ENCODE peak calls at places on chromosomes 1 and 21, in eight cellular contexts. N is fibroblast of the aortic adventitia, X is osteocyte, B is upper lobe of left lung, L is kidney, V is progenitor cell of endocrine pancreas, U is tibial artery, F is LNCaP clone FGC. J is an unnamed sample.

GRCh38 chr1:189315035-189315927 is 1162.4 kb downstream of the BRINP3 start:
- DNase-seq in N (no peak), X (no peak), B (no peak), L (no peak), V (no peak), U (no peak), F (no peak), J (no peak)

GRCh38 chr1:162676087-162676486 is 43.8 kb downstream of the DDR2 start:
- DNase-seq in N (peak; percentile 76), X (no peak), B (no peak), L (no peak), V (no peak), U (peak; percentile 76), F (peak; percentile 19), J (no peak)

GRCh38 chr1:45954401-45954847 is 151.0 kb downstream of the MAST2 start:
- DNase-seq in N (peak; percentile 86), X (no peak), B (no peak), L (no peak), V (no peak), U (no peak), F (peak; percentile 33), J (no peak)

GRCh38 chr1:94871031-94871430 is 50.9 kb downstream of the SLC44A3 start:
- DNase-seq in N (peak; percentile 25), X (no peak), B (no peak), L (no peak), V (no peak), U (no peak), F (no peak), J (no peak)

GRCh38 chr1:171801395-171801990 is 20.0 kb downstream of the METTL13 start:
- DNase-seq in N (peak; percentile 65), X (no peak), B (no peak), L (no peak), V (no peak), U (no peak), F (no peak), J (no peak)

GRCh38 chr1:61812916-61813315 is 70.6 kb downstream of the PATJ start:
- DNase-seq in N (no peak), X (no peak), B (no peak), L (no peak), V (no peak), U (no peak), F (no peak), J (no peak)

GRCh38 chr1:154342836-154343472 is 17.6 kb downstream of the ATP8B2 start:
- DNase-seq in N (no peak), X (no peak), B (peak; percentile 58), L (peak; percentile 73), V (no peak), U (no peak), F (no peak), J (no peak)

GRCh38 chr1:32071758-32072621 is 749 bp upstream of the TMEM39B start:
- DNase-seq in N (peak; percentile 52), X (no peak), B (no peak), L (no peak), V (no peak), U (no peak), F (no peak), J (no peak)

GRCh38 chr1:5623399-5623798 is 368.8 kb downstream of the NPHP4 start:
- DNase-seq in N (no peak), X (no peak), B (no peak), L (no peak), V (no peak), U (no peak), F (no peak), J (no peak)

GRCh38 chr1:235199441-235199840 is 38.4 kb upstream of the RBM34 start:
- DNase-seq in N (peak; percentile 82), X (no peak), B (no peak), L (no peak), V (no peak), U (no peak), F (peak; percentile 17), J (no peak)

GRCh38 chr1:161038523-161039153 is at the start of gene TSTD1:
- DNase-seq in N (no peak), X (no peak), B (peak; percentile 87), L (peak; percentile 90), V (peak; percentile 44), U (peak; percentile 71), F (peak; percentile 40), J (no peak)

GRCh38 chr1:15141933-15142647 is 11.5 kb upstream of the TMEM51 start:
- DNase-seq in N (peak; percentile 80), X (no peak), B (no peak), L (no peak), V (no peak), U (no peak), F (no peak), J (no peak)

DNA sequence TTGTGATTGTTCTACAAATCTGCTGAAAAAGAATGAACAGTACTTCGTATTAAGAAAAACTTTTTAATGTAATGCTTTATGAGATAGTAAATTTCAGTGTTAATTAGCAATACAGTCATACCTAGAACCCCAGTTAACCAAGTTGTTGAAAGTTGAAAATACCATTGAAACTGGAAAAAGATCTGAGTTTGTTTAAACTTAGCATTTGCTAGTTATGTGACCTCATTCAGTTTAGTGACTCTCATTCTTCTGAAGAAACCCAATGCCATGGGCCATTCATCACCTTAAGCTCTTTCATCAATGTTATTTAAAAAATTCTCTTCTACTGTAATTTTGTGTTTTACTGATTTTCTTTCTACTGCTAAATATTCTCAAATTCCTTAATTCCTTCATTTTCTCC is 20.2 kb downstream of the RCOR3 start:
- DNase-seq in N (no peak), X (no peak), B (no peak), L (no peak), V (no peak), U (no peak), F (no peak), J (no peak)
- TF ChIP-seq CTCF in N (no peak), X (no peak), B (no peak), L (no peak), V (no peak), U (no peak), F (no peak), J (no peak)

GRCh38 chr1:220454155-220454777 is 73.7 kb upstream of the MARK1 start:
- DNase-seq in N (no peak), X (no peak), B (no peak), L (no peak), V (no peak), U (no peak), F (no peak), J (no peak)
- TF ChIP-seq CTCF in N (peak; percentile 28), X (peak; percentile 40), B (no peak), L (no peak), V (peak; percentile 48), U (peak; percentile 16), F (no peak), J (peak; percentile 70)

DNA sequence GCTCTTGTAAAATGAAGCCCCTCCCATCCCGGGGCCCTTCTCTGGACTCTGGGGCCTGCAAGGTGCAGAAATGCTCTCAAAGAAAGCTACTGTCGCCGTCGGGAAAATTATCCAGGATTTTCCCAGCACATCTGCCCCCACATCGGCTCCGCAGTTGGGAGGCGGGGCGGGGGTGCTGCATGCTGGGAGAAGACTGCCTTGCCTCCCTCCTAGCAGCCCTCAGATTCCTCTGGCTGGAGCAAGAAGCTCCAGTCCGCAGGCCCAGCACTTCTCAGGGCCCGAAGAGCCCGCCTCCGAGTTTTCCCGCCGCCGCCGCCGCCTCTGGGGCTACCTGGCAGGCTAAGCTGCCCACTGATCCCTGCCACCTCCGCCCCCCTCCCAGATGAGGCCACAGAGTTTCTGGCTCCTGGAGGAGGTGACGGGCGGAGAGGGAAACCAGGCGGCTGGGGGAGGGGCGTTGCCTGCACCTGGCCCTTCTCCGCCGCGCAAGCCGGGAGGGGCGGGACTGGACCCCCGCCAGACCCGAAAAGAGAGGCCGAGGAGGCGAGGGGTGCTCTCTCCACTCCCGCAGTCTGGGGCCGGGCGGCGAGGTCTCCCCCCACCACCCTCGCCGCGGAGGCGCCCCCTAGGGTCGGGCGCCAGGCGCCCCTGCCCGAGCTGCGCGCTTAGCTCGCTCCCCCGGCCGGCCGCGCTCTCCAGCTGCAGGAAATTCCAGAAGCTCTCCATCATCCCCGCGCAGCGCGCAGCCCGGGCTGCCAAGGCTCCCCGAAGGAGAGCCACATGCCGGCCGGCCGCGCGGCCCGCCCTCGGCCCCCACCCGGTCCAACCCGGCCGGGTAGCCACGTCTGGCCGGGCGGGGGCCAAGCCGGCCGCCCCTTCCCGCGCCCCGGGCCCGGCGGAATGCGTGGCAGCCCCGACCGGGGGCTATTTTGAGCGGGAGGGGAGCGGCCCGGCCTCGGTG is 28.8 kb downstream of the AHDC1 start:
- DNase-seq in N (peak; percentile 81), X (peak; percentile 92), B (peak; percentile 80), L (peak; percentile 94), V (peak; percentile 60), U (peak; percentile 93), F (no peak), J (no peak)
- TF ChIP-seq CTCF in N (no peak), X (peak; percentile 54), B (no peak), L (peak; percentile 6), V (peak; percentile 60), U (peak; percentile 24), F (peak; percentile 4), J (peak; percentile 75)

DNA sequence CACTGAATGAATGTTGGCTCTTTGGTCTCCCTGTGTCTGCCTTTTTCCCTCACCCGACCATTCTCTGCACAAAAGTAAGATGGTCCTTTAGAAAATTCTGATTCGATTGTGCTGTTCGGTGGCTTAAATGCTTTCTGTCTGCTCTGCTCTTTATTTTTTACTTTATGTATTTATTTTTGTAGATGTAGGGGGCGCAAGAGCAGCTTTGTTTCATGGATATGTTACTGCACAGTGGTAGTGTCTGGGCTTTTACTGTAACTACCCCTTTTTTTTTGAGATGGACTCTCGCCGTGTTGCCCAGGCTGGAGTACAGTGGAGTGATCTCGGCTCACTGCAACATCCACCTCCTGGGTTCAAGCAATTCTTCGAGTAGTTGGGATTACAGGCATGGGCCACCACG is 15.7 kb downstream of the NLRP3 start:
- DNase-seq in N (no peak), X (no peak), B (no peak), L (no peak), V (no peak), U (no peak), F (no peak), J (no peak)
- TF ChIP-seq CTCF in N (no peak), X (no peak), B (no peak), L (no peak), V (no peak), U (no peak), F (no peak), J (no peak)

GRCh38 chr21:26055010-26055409 is 115.6 kb downstream of the APP start:
- DNase-seq in N (no peak), X (no peak), B (no peak), L (no peak), V (no peak), U (no peak), F (no peak), J (no peak)
- TF ChIP-seq CTCF in N (no peak), X (no peak), B (no peak), L (no peak), V (no peak), U (no peak), F (no peak), J (no peak)

J was measured in chondrocyte.